ENCODE peak calls at places on chromosomes 16 and 17, in eight cellular contexts. K, W, C, Y, D, S, Q and P are unnamed samples.
A peak's percentile ranks its signal among the peaks of the same experiment; 100 is the strongest.

GRCh38 chr17:79926308-79927135 is 87.3 kb upstream of the CBX4 start:
- DNase-seq in C (no peak), K (no peak), Q (no peak), D (no peak), S (no peak), Y (no peak), W (no peak), P (no peak)

GRCh38 chr17:32831627-32832243 is 45.2 kb downstream of the MYO1D start:
- DNase-seq in Q (no peak), D (no peak), S (no peak), Y (no peak), C (no peak), K (no peak), W (no peak), P (no peak)

GRCh38 chr17:78502611-78503148 is 74.5 kb downstream of the DNAH17 start:
- DNase-seq in C (no peak), Q (no peak), K (no peak), Y (no peak), S (no peak), W (no peak), D (no peak), P (peak; percentile 71)

GRCh38 chr17:28350271-28350670 is 7.1 kb downstream of the POLDIP2 start:
- DNase-seq in D (no peak), K (no peak), Q (no peak), W (no peak), Y (no peak), C (no peak), S (no peak), P (no peak)

GRCh38 chr16:83808573-83809014 is 816 bp downstream of the HSBP1 start:
- DNase-seq in Y (no peak), D (no peak), W (no peak), K (no peak), S (no peak), Q (no peak), C (no peak), P (no peak)

GRCh38 chr17:49360796-49361128 is 1.3 kb downstream of the ZNF652 start:
- DNase-seq in S (no peak), D (no peak), Y (no peak), Q (peak; percentile 44), K (peak; percentile 12), W (no peak), C (peak; percentile 69), P (no peak)

GRCh38 chr16:70402916-70403659 is 35.8 kb downstream of the ST3GAL2 start:
- DNase-seq in D (no peak), W (no peak), Q (no peak), K (peak; percentile 50), Y (no peak), C (no peak), S (peak; percentile 38), P (no peak)

GRCh38 chr16:85898521-85899442 is at the start of gene IRF8:
- DNase-seq in C (no peak), Y (peak; percentile 75), Q (peak; percentile 86), D (peak; percentile 35), K (peak; percentile 52), W (peak; percentile 44), S (no peak), P (peak; percentile 90)

GRCh38 chr17:44749076-44750020 is 9.4 kb upstream of the ADAM11 start:
- DNase-seq in K (no peak), Y (peak; percentile 35), C (no peak), W (no peak), Q (no peak), D (peak; percentile 56), S (no peak), P (no peak)

GRCh38 chr17:83191388-83192160 is 112.2 kb downstream of the METRNL start:
- DNase-seq in Q (no peak), K (no peak), S (no peak), W (peak; percentile 20), C (no peak), Y (no peak), D (peak; percentile 13), P (peak; percentile 73)

GRCh38 chr17:79628861-79629547 is 18.2 kb upstream of the RBFOX3 start:
- DNase-seq in S (no peak), W (no peak), C (no peak), K (no peak), D (no peak), Q (no peak), Y (no peak), P (peak; percentile 41)

GRCh38 chr17:59223813-59224212 is 3.5 kb downstream of the GDPD1 start:
- DNase-seq in K (no peak), Y (no peak), D (no peak), Q (no peak), S (no peak), W (no peak), C (no peak), P (no peak)

GRCh38 chr16:54342966-54343365 is 56.4 kb upstream of the IRX3 start:
- DNase-seq in S (peak; percentile 65), Y (no peak), Q (no peak), W (no peak), D (no peak), C (peak; percentile 45), K (no peak), P (no peak)

GRCh38 chr17:66542183-66542966 is 240.0 kb downstream of the PRKCA start:
- DNase-seq in Y (no peak), D (no peak), W (no peak), Q (no peak), K (peak; percentile 77), S (peak; percentile 62), C (no peak), P (no peak)

GRCh38 chr17:65042911-65043310 is 13.6 kb downstream of the GNA13 start:
- DNase-seq in K (no peak), C (no peak), Q (no peak), Y (no peak), D (no peak), W (no peak), S (no peak), P (no peak)

GRCh38 chr17:65035704-65036103 is 20.8 kb downstream of the GNA13 start:
- DNase-seq in D (no peak), W (no peak), C (no peak), Y (no peak), Q (no peak), S (no peak), K (no peak), P (no peak)

GRCh38 chr17:65037157-65037556 is 19.4 kb downstream of the GNA13 start:
- DNase-seq in S (no peak), W (no peak), C (no peak), Q (no peak), K (no peak), Y (no peak), D (no peak), P (no peak)

GRCh38 chr17:65041518-65041917 is 15.0 kb downstream of the GNA13 start:
- DNase-seq in C (no peak), S (no peak), D (no peak), K (no peak), W (no peak), Y (no peak), Q (no peak), P (no peak)

DNA sequence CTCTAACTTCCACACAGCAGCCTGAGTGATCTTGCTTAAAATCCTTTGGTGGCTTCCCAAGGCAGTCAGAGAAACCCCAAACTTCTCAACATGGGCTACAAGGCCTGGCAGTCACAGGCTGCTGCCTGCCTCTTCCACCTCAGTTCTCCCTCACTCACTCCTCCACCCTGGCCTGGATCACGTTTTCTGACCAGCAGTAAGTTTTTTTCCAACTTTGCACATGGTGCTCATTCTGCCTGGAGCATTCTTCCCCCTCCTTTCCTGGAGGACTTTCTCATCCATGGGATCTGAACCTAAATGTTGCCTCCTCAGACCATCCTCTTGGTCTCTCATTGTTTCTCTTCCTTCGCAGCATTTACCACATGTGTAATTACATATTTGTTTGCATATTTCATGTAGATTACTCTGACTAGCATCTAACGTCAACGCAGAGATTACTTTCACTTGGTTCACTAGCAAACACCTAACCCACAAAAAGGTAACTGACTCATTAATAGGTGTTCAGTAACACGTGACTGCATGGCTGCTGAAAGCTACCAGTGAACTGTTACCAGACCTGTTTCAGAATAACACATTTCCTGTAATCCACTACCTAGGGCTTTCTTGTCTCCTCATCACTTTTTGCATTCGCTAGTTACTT is 17.1 kb downstream of the GNA13 start:
- DNase-seq in Q (no peak), D (no peak), C (peak; percentile 87), Y (no peak), K (no peak), S (no peak), W (no peak), P (no peak)
- H3K4me3 ChIP-seq in Q (no peak overlapping the region), D (no peak overlapping the region), C (no peak overlapping the region), Y (no peak overlapping the region), K (no peak overlapping the region), S (no peak overlapping the region), W (no peak overlapping the region), P (no peak overlapping the region)

DNA sequence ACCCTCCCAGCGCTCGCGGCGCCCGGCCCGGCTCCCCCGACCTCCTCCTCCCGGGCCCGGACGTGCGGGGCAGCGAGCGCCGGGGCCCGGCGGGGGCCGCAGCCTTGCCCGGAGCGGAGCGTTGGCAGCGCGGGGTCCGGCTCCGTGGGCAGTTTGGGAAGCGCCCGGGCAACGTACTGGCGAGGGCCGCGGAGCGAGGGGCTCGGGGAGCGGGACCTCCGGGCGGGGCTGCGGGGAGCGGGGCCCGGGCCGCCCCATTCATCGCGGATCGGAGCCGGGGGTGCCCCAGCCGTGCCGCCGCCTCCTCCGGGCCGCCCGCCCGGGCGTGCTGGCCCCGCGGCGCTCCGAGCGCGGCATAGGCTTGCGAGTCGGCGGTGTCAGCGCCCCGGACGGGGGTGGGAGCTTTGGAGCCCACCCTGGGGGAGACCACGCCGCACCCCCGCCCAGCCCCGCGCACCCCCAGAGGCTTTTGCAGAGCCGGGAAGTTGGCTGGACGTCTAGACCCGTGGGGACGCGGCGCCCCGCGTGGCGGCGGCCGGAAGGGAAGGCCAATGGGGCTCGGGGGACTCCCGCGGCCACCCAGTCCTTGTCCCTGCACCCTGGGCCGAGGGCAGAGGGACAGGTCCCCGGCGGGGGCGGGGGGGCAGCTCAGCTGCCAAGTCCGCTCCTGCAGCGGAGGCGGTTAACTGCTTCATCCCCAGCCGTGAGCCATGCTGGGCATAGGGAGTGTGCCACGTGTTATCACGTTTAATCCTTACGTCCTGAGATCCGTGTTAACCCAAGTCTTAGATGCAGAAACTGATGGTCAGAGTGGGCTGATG is 852 bp downstream of the ZNF469 start:
- DNase-seq in S (peak; percentile 58), D (peak; percentile 62), Y (peak; percentile 59), C (no peak), W (no peak), K (peak; percentile 51), Q (peak; percentile 64), P (peak; percentile 62)
- H3K4me3 ChIP-seq in S (peak overlapping the region; percentile 74), D (peak overlapping the region; percentile 44), Y (peak overlapping the region; percentile 57), C (peak overlapping the region; percentile 60), W (peak overlapping the region; percentile 44), K (peak overlapping the region; percentile 42), Q (peak overlapping the region; percentile 33), P (peak overlapping the region; percentile 24)

DNA sequence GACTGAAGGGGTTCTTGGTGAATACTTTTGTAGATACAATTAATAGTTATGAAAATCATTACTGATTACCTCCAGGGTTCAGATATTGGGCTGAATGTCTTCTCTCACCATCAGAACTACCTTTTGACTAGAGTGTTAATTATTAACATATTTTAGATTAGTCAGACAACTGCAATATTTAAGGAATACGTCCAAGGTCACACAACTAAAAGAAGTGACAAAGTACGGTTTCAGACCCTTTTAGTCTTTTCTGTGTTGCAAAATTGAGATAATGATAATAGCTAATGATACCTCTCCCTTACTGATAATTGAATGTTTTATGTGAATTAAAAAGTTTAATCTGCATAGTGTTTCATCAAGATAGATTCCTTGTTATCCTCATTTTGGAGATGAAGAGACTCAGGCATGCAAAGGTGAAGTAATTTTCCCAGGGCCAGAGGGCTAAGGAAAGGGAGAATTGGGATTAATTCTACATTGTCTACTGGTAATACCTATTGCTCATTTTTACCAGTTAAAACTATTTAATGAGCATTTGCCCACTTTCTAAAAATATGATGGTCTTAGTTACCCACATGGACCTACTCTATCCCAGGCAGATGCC is 107.3 kb downstream of the WWOX start:
- DNase-seq in C (no peak), Y (no peak), S (no peak), W (no peak), Q (no peak), D (no peak), K (no peak), P (no peak)
- H3K4me3 ChIP-seq in C (no peak overlapping the region), Y (no peak overlapping the region), S (no peak overlapping the region), W (no peak overlapping the region), Q (no peak overlapping the region), D (no peak overlapping the region), K (no peak overlapping the region), P (no peak overlapping the region)

GRCh38 chr17:68319420-68320162 is 28.3 kb downstream of the ARSG start:
- DNase-seq in C (no peak), W (no peak), Y (no peak), D (no peak), K (no peak), Q (no peak), S (no peak), P (no peak)
- H3K4me3 ChIP-seq in C (no peak overlapping the region), W (no peak overlapping the region), Y (no peak overlapping the region), D (no peak overlapping the region), K (no peak overlapping the region), Q (no peak overlapping the region), S (no peak overlapping the region), P (no peak overlapping the region)